ENCODE peak calls at places on chromosomes 7 and 10, in seven cellular contexts. B is stimulated activated CD4-positive, alpha-beta T cell treated with anti-CD3 and anti-CD28 coated beads, Interleukin-1b, Interleukin-23, amount 100 ng/mL, for 48 hours; F is A172; T is psoas muscle; V is tibial artery; D is iris pigment epithelial cell; U is cardiac fibroblast. M is an unnamed sample.

GRCh38 chr7:1200045-1200444 is 32.6 kb upstream of the UNCX start:
- DNase-seq in F (no peak), V (no peak), B (no peak), U (peak), D (peak), T (no peak), M (no peak)

GRCh38 chr10:6578221-6579192 is 1.6 kb downstream of the PRKCQ start:
- DNase-seq in T (no peak), D (no peak), V (no peak), B (no peak), F (no peak), U (no peak), M (no peak)

GRCh38 chr10:12950583-12951128 is 50.9 kb downstream of the CCDC3 start:
- DNase-seq in U (no peak), D (no peak), F (no peak), V (no peak), T (no peak), B (no peak), M (no peak)

GRCh38 chr7:113199841-113200240 is 81.5 kb upstream of the SMIM30 start:
- DNase-seq in T (no peak), U (peak), F (peak), D (peak), B (no peak), V (no peak), M (no peak)

GRCh38 chr7:159130199-159130775 is 14.4 kb downstream of the VIPR2 start:
- DNase-seq in V (peak), T (peak), U (no peak), B (no peak), F (no peak), D (no peak), M (no peak)

GRCh38 chr10:88793747-88794299 is 8.7 kb upstream of the LIPM start:
- DNase-seq in F (peak), T (no peak), D (peak), V (no peak), U (peak), B (no peak), M (no peak)

GRCh38 chr10:43233601-43234430 is 33.0 kb downstream of the RASGEF1A start:
- DNase-seq in F (no peak), D (no peak), V (peak), U (no peak), B (no peak), T (no peak), M (no peak)

GRCh38 chr10:22712246-22712958 is 2.0 kb downstream of the PIP4K2A start:
- DNase-seq in T (no peak), U (peak), V (no peak), D (peak), F (no peak), B (no peak), M (no peak)

GRCh38 chr10:79054203-79055099 is 14.3 kb upstream of the ZMIZ1 start:
- DNase-seq in U (no peak), F (no peak), D (no peak), T (peak), B (no peak), V (peak), M (no peak)

GRCh38 chr7:74449809-74450397 is 3.8 kb upstream of the GTF2IRD1 start:
- DNase-seq in F (peak), B (peak), V (no peak), D (no peak), U (peak), T (no peak), M (peak)

GRCh38 chr7:137276194-137276593 is 67.3 kb downstream of the PTN start:
- DNase-seq in U (no peak), F (no peak), B (no peak), D (no peak), T (no peak), V (no peak), M (peak)

GRCh38 chr10:28897617-28898464 is 220.5 kb downstream of the BAMBI start:
- DNase-seq in T (no peak), V (no peak), D (no peak), F (no peak), U (peak), B (no peak), M (peak)

M was measured in hippocampal formation.